ENCODE peak calls at places on chromosomes 13 and 19, in four cellular contexts. Q, P, N and Z are unnamed samples.

GRCh38 chr13:46386996-46387851 is at the start of gene RUBCNL:
- DNase-seq in Q (no peak), P (peak; percentile 87), N (peak; percentile 74), Z (peak; percentile 84)

GRCh38 chr19:29260477-29261317 is 47.7 kb upstream of the UQCRFS1 start:
- DNase-seq in P (no peak), Q (peak; percentile 4), N (peak; percentile 75), Z (peak; percentile 28)

GRCh38 chr19:34365463-34366401 is 736 bp downstream of the GPI start:
- DNase-seq in Q (peak; percentile 32), P (no peak), N (peak; percentile 47), Z (peak; percentile 40)

GRCh38 chr19:18437481-18438330 is at the start of gene ISYNA1:
- DNase-seq in P (peak; percentile 82), N (peak; percentile 79), Q (peak; percentile 20), Z (peak; percentile 72)

GRCh38 chr13:38530492-38530891 is 156.4 kb upstream of the FREM2 start:
- DNase-seq in P (peak; percentile 7), Q (peak; percentile 1), N (peak; percentile 24), Z (no peak)

GRCh38 chr19:14555918-14556661 is 15.8 kb downstream of the NDUFB7 start:
- DNase-seq in Q (peak; percentile 34), P (peak; percentile 17), N (no peak), Z (no peak)

GRCh38 chr19:9883231-9883758 is 48.2 kb downstream of the PIN1 start:
- DNase-seq in Q (no peak), N (peak; percentile 38), P (no peak), Z (no peak)

GRCh38 chr13:48315981-48316380 is 12.4 kb downstream of the RB1 start:
- DNase-seq in N (no peak), Q (no peak), P (no peak), Z (no peak)

GRCh38 chr19:2323707-2324106 is 4.7 kb downstream of the LSM7 start:
- DNase-seq in P (no peak), Q (no peak), N (no peak), Z (no peak)

GRCh38 chr19:10603873-10604459 is 16.9 kb upstream of the AP1M2 start:
- DNase-seq in Q (no peak), P (peak; percentile 70), N (no peak), Z (peak; percentile 67)

GRCh38 chr13:112768795-112769411 is 79.1 kb downstream of the ATP11A start:
- DNase-seq in P (no peak), Q (no peak), N (no peak), Z (no peak)

GRCh38 chr19:3057275-3057714 is 5.0 kb downstream of the TLE5 start:
- DNase-seq in Q (no peak), N (no peak), P (no peak), Z (no peak)

GRCh38 chr19:5891938-5892771 is 11.4 kb downstream of the NDUFA11 start:
- DNase-seq in P (peak; percentile 62), N (peak; percentile 66), Q (peak; percentile 35), Z (no peak)
- TF ChIP-seq CTCF in P (peak; percentile 34), N (peak; percentile 88), Q (peak; percentile 87), Z (peak; percentile 53)

DNA sequence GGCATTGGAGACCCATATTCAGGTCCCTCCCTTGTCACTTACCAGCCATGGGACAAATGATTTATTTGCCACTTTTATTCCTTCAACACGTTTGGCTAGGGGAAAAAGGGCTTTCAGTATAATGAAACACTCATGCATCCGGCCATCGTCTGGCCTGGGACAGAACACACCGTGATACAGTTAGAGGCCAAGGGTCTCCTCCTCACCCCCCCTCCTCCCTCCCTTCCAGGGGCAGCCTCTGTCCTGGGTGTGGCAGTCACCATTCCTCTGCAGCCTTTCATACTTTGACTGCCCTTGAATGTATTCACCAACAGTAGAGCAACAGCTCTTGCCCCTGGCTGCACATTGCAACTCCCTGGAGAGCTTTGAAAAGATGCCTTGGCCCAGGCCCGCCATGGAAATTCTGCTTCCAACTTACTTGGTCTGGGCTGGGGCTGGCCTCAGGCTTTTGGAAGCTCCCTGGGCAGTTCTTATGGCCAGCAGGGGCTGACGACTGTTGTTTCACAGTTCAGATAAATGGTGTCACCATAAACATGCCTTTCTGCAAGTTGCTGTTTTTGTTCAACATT is 3.0 kb downstream of the PAK4 start:
- DNase-seq in N (no peak), P (no peak), Q (no peak), Z (no peak)
- TF ChIP-seq CTCF in N (no peak), P (no peak), Q (no peak), Z (no peak)

GRCh38 chr19:33177417-33177976 is 16.6 kb upstream of the LRP3 start:
- DNase-seq in Q (no peak), P (peak; percentile 66), N (peak; percentile 61), Z (peak; percentile 62)
- TF ChIP-seq CTCF in Q (peak; percentile 50), P (peak; percentile 42), N (no peak), Z (peak; percentile 30)

GRCh38 chr19:4436231-4436630 is 21.4 kb downstream of the UBXN6 start:
- DNase-seq in P (no peak), Q (no peak), N (no peak), Z (no peak)
- TF ChIP-seq CTCF in P (no peak), Q (no peak), N (no peak), Z (no peak)

GRCh38 chr13:24627090-24627714 is 53.0 kb upstream of the ATP12A start:
- DNase-seq in N (peak; percentile 90), P (no peak), Q (no peak), Z (no peak)
- TF ChIP-seq CTCF in N (peak; percentile 96), P (no peak), Q (peak; percentile 33), Z (no peak)

GRCh38 chr19:47283405-47284059 is 8.8 kb downstream of the INAFM1 start:
- DNase-seq in N (no peak), Q (no peak), P (no peak), Z (no peak)

GRCh38 chr19:47274891-47275865 is 493 bp downstream of the INAFM1 start:
- DNase-seq in P (no peak), Q (no peak), N (peak; percentile 62), Z (no peak)

GRCh38 chr19:47275866-47276461 is 1.3 kb downstream of the INAFM1 start:
- DNase-seq in Q (peak; percentile 57), P (no peak), N (no peak), Z (no peak)

GRCh38 chr19:47284324-47284899 is 9.7 kb downstream of the INAFM1 start:
- DNase-seq in N (peak; percentile 83), P (peak; percentile 56), Q (peak; percentile 68), Z (peak; percentile 57)

GRCh38 chr19:47280183-47280797 is 5.6 kb downstream of the INAFM1 start:
- DNase-seq in N (peak; percentile 89), Q (no peak), P (peak; percentile 50), Z (peak; percentile 40)
- TF ChIP-seq CTCF in N (peak; percentile 83), Q (peak; percentile 26), P (peak; percentile 50), Z (peak; percentile 32)

DNA sequence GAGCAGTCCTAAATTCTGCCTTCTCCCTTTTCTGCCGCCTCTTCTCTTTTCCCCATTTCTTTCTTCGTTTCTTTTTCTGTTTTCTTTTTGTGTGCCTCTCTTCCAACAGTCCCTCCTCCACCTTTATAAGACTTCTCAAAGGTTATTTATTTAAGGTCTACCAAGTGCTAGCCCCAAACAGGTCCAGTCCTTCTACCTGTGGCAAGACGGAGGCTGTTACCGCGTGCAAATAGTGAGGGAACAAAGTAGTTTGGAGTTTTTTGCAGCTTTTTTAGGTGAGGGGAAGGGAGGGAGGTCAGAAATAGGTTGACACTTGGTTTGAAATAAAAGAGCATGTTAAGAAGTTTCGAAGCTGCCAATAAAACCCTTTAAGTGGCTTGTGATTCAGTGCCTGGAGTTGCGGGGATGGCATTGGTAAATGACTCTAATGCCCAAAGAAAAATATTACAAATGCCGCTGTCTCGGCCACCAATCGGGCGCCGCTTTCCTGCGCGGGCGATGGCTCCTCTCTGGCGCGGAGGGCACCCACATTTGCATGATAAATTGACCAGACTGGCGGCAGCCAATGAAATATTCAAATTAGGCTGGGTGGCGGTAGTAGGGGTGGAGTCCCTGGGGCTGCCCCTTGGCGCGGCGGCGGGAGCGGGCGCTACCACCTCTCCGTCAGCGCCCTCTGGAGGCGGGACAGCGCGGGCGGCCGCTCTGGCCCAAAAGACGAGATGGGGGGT is 7.5 kb upstream of the TSHZ3 start:
- DNase-seq in N (peak; percentile 80), P (no peak), Q (no peak), Z (no peak)
- TF ChIP-seq CTCF in N (peak; percentile 76), P (no peak), Q (no peak), Z (no peak)

GRCh38 chr19:5665781-5666513 is 14.4 kb downstream of the MICOS13 start:
- DNase-seq in N (peak; percentile 19), P (no peak), Q (peak; percentile 84), Z (no peak)
- TF ChIP-seq CTCF in N (peak; percentile 24), P (no peak), Q (peak; percentile 40), Z (no peak)